ENCODE peak calls at places on chromosome 1, in nine cellular contexts. L, S, R, X, A, V, K, N and H are unnamed samples.
A peak's percentile ranks its signal among the peaks of the same experiment; 100 is the strongest.

GRCh38 chr1:40980453-40981121 is 1.1 kb downstream of the CTPS1 start:
- DNase-seq in V (peak; percentile 43), X (peak; percentile 54), S (peak; percentile 38), N (peak; percentile 75), L (peak; percentile 21), K (no peak), R (peak; percentile 37), A (peak; percentile 52), H (peak; percentile 46)

GRCh38 chr1:18463984-18464664 is 16.6 kb upstream of the KLHDC7A start:
- DNase-seq in V (no peak), K (no peak), A (no peak), L (no peak), N (no peak), X (no peak), R (no peak), S (no peak), H (no peak)

GRCh38 chr1:228668553-228669400 is 66.5 kb upstream of the RHOU start:
- DNase-seq in X (no peak), A (no peak), V (no peak), S (no peak), R (no peak), L (no peak), N (no peak), K (peak; percentile 85), H (no peak)

GRCh38 chr1:38758824-38759223 is 100.7 kb downstream of the RRAGC start:
- DNase-seq in N (no peak), X (no peak), V (no peak), R (no peak), K (no peak), L (no peak), A (no peak), S (no peak), H (no peak)

GRCh38 chr1:13784971-13785370 is 85.0 kb downstream of the PRDM2 start:
- DNase-seq in K (no peak), R (no peak), N (no peak), X (no peak), S (no peak), V (no peak), L (no peak), A (no peak), H (no peak)

GRCh38 chr1:155051777-155052398 is 772 bp downstream of the ADAM15 start:
- DNase-seq in L (peak; percentile 27), V (peak; percentile 57), A (peak; percentile 42), R (peak; percentile 69), K (peak; percentile 77), S (peak; percentile 29), N (peak; percentile 40), X (peak; percentile 48), H (peak; percentile 27)

GRCh38 chr1:114833421-114833820 is 21.2 kb upstream of the SYCP1 start:
- DNase-seq in S (no peak), R (no peak), X (no peak), K (no peak), V (no peak), N (no peak), A (no peak), L (no peak), H (no peak)

GRCh38 chr1:210259496-210259895 is 26.9 kb downstream of the SERTAD4 start:
- DNase-seq in V (no peak), K (peak; percentile 82), L (no peak), X (no peak), R (no peak), A (no peak), N (no peak), S (no peak), H (no peak)

GRCh38 chr1:246659594-246660140 is 64.5 kb upstream of the SCCPDH start:
- DNase-seq in S (no peak), K (no peak), X (no peak), L (no peak), A (no peak), V (peak; percentile 48), N (no peak), R (no peak), H (no peak)

GRCh38 chr1:41536296-41536695 is 51.8 kb upstream of the EDN2 start:
- DNase-seq in N (no peak), R (no peak), L (no peak), A (no peak), V (no peak), K (no peak), X (no peak), S (no peak), H (no peak)

GRCh38 chr1:91803847-91804545 is 82.0 kb downstream of the TGFBR3 start:
- DNase-seq in L (peak; percentile 36), V (peak; percentile 67), R (peak; percentile 24), N (peak; percentile 93), X (peak; percentile 78), A (no peak), K (no peak), S (peak; percentile 75), H (no peak)

GRCh38 chr1:201848230-201848629 is 19.3 kb downstream of the IPO9 start:
- DNase-seq in V (no peak), S (no peak), L (no peak), K (no peak), X (no peak), A (no peak), R (no peak), N (no peak), H (no peak)

GRCh38 chr1:117681093-117681950 is 75.5 kb downstream of the TENT5C start:
- DNase-seq in A (no peak), N (no peak), K (no peak), V (no peak), S (no peak), R (no peak), X (no peak), L (no peak), H (no peak)

GRCh38 chr1:225770586-225771248 is 6.9 kb upstream of the SRP9 start:
- DNase-seq in N (no peak), K (no peak), V (no peak), R (no peak), A (no peak), X (no peak), S (no peak), L (no peak), H (no peak)

GRCh38 chr1:204080163-204080903 is 7.4 kb downstream of the SOX13 start:
- DNase-seq in S (no peak), V (no peak), A (peak; percentile 81), N (no peak), K (peak; percentile 95), X (no peak), R (peak; percentile 100), L (no peak), H (peak; percentile 80)

GRCh38 chr1:12407050-12407961 is 177.5 kb downstream of the VPS13D start:
- DNase-seq in S (peak; percentile 73), L (no peak), V (peak; percentile 21), N (peak; percentile 49), X (no peak), A (peak; percentile 21), K (peak; percentile 68), R (no peak), H (peak; percentile 30)

GRCh38 chr1:226738995-226739695 is at the start of gene ITPKB:
- DNase-seq in A (no peak), N (peak; percentile 93), S (peak; percentile 41), R (peak; percentile 68), L (peak; percentile 44), K (peak; percentile 83), V (peak; percentile 67), X (peak; percentile 86), H (no peak)